ENCODE peak calls at places on chromosomes 7 and 10, in five cellular contexts. K, F, U, A and O are unnamed samples.
A peak's percentile ranks its signal among the peaks of the same experiment; 100 is the strongest.

GRCh38 chr10:30171601-30172000 is 112.2 kb upstream of the JCAD start:
- DNase-seq in K (no peak), F (no peak), U (no peak), A (no peak), O (no peak)

GRCh38 chr7:90563286-90563685 is 32.8 kb upstream of the CDK14 start:
- DNase-seq in K (no peak), F (no peak), U (no peak), A (peak; percentile 20), O (no peak)

GRCh38 chr7:133583545-133584171 is 330.8 kb downstream of the EXOC4 start:
- DNase-seq in K (no peak), F (no peak), U (no peak), A (no peak), O (no peak)

GRCh38 chr10:4835494-4835918 is 9.5 kb downstream of the AKR1E2 start:
- DNase-seq in K (no peak), F (no peak), U (no peak), A (no peak), O (peak; percentile 18)

GRCh38 chr10:35843524-35844171 is 201.6 kb upstream of the FZD8 start:
- DNase-seq in K (no peak), F (peak; percentile 26), U (no peak), A (no peak), O (no peak)

GRCh38 chr10:100350914-100351485 is 4.0 kb downstream of the SCD start:
- DNase-seq in K (no peak), F (no peak), U (no peak), A (no peak), O (no peak)

GRCh38 chr7:42742321-42742720 is 169.5 kb downstream of the C7orf25 start:
- DNase-seq in K (no peak), F (no peak), U (no peak), A (no peak), O (no peak)

GRCh38 chr7:109844362-109844761 is 1246.6 kb upstream of the LRRN3 start:
- DNase-seq in K (no peak), F (no peak), U (no peak), A (peak; percentile 4), O (no peak)

GRCh38 chr10:98963608-98964007 is 272.0 kb downstream of the HPSE2 start:
- DNase-seq in K (no peak), F (no peak), U (no peak), A (no peak), O (peak; percentile 20)

GRCh38 chr10:80408198-80409085 is at the start of gene PRXL2A:
- DNase-seq in K (peak; percentile 89), F (peak; percentile 80), U (peak; percentile 81), A (peak; percentile 12), O (peak; percentile 75)

GRCh38 chr10:131972474-131973071 is 9.2 kb downstream of the BNIP3 start:
- DNase-seq in K (no peak), F (peak; percentile 64), U (peak; percentile 69), A (no peak), O (peak; percentile 60)

GRCh38 chr10:3803295-3803883 is 18.4 kb upstream of the KLF6 start:
- DNase-seq in K (no peak), F (no peak), U (no peak), A (peak; percentile 88), O (no peak)

GRCh38 chr10:1293636-1294440 is 237.7 kb downstream of the WDR37 start:
- DNase-seq in K (no peak), F (peak; percentile 12), U (no peak), A (no peak), O (no peak)

GRCh38 chr7:14368285-14368684 is 378.8 kb upstream of the ETV1 start:
- DNase-seq in K (no peak), F (no peak), U (no peak), A (peak; percentile 19), O (no peak)

GRCh38 chr10:6320320-6321010 is 117.7 kb downstream of the PFKFB3 start:
- DNase-seq in K (no peak), F (no peak), U (no peak), A (no peak), O (no peak)

GRCh38 chr7:81111781-81112540 is 193.1 kb upstream of the SEMA3C start:
- DNase-seq in K (no peak), F (no peak), U (no peak), A (peak; percentile 1), O (peak; percentile 51)

GRCh38 chr10:3926675-3927525 is 141.9 kb upstream of the KLF6 start:
- DNase-seq in K (no peak), F (no peak), U (no peak), A (no peak), O (no peak)

GRCh38 chr7:114502454-114503254 is 88.0 kb downstream of the FOXP2 start:
- DNase-seq in K (no peak), F (no peak), U (no peak), A (peak; percentile 22), O (no peak)

GRCh38 chr10:78438907-78439809 is 405.5 kb downstream of the RPS24 start:
- DNase-seq in K (no peak), F (no peak), U (peak; percentile 53), A (no peak), O (no peak)
- H3K4me1 ChIP-seq in K (no peaks in the 10 kb centered on the region), F (no peaks in the 10 kb centered on the region), U (peaks cover 45% of the 10 kb centered on the region), A (no peaks in the 10 kb centered on the region), O (peaks cover 52% of the 10 kb centered on the region)

GRCh38 chr10:71771821-71772617 is 1.3 kb downstream of the VSIR start:
- DNase-seq in K (peak; percentile 76), F (peak; percentile 83), U (peak; percentile 93), A (peak; percentile 94), O (peak; percentile 60)
- H3K27ac ChIP-seq in K (peak overlapping the region; percentile 88), F (peak overlapping the region; percentile 34), U (peak overlapping the region; percentile 95), A (peak overlapping the region; percentile 56), O (peak overlapping the region; percentile 37)

GRCh38 chr10:114609518-114610426 is 48.3 kb downstream of the ABLIM1 start:
- DNase-seq in K (no peak), F (no peak), U (no peak), A (no peak), O (no peak)
- H3K4me1 ChIP-seq in K (peaks cover 9% of the 10 kb centered on the region), F (peaks cover 48% of the 10 kb centered on the region), U (peaks cover 5% of the 10 kb centered on the region), A (no peaks in the 10 kb centered on the region), O (peaks cover 12% of the 10 kb centered on the region)

GRCh38 chr7:27105161-27106122 is 3.0 kb upstream of the HOXA2 start:
- DNase-seq in K (no peak), F (no peak), U (no peak), A (no peak), O (no peak)
- H3K27ac ChIP-seq in K (peak overlapping the region; percentile 90), F (peak overlapping the region; percentile 29), U (no peak overlapping the region), A (no peak overlapping the region), O (no peak overlapping the region)

GRCh38 chr10:28564905-28565304 is 32.0 kb downstream of the WAC start:
- DNase-seq in K (no peak), F (no peak), U (no peak), A (no peak), O (no peak)
- H3K4me1 ChIP-seq in K (peaks cover 6% of the 10 kb centered on the region), F (peaks cover 15% of the 10 kb centered on the region), U (peaks cover 75% of the 10 kb centered on the region), A (peaks cover 27% of the 10 kb centered on the region), O (peaks cover 13% of the 10 kb centered on the region)

GRCh38 chr10:124693801-124694416 is 50.3 kb downstream of the FAM53B start:
- DNase-seq in K (no peak), F (no peak), U (no peak), A (no peak), O (no peak)

GRCh38 chr10:124695259-124695658 is 48.9 kb downstream of the FAM53B start:
- DNase-seq in K (no peak), F (no peak), U (no peak), A (no peak), O (no peak)

GRCh38 chr10:124693396-124693795 is 50.8 kb downstream of the FAM53B start:
- DNase-seq in K (no peak), F (no peak), U (no peak), A (no peak), O (no peak)

GRCh38 chr10:124696446-124697392 is 47.5 kb downstream of the FAM53B start:
- DNase-seq in K (no peak), F (no peak), U (no peak), A (no peak), O (no peak)

DNA sequence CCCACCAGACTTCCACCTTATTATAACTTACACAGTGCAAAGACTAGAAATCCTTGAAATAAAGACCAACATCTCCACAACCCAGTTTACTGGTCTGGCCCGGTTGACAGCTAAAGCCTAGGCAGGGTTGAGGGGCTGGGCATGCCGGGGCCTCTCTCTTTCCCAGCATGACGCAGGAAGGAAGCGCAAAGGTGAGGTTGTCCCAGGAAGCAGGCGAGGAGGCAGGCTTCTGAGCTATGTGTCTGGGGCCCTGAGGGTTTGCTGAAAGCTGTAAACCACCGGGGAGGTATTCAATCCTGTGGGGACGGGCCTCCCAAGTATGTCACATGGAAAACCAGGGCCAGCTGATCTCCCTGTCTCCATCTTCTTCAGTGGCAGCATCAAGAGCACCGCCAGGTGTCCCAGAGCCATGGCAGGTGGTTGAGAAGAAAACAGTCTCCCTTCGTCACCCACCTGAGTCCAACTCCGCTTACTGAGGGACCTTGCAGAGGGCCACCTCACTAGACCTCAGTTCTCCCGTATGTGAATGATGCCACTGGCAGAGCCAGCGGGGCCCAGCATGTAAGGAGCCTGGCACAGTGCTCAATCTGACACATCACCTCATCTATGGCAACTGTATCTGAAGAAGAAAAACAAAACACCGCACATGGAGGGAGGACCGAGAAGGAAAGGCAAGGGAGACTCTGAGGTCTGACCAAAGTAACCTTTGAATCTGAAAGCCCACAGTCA is 49.5 kb downstream of the FAM53B start:
- DNase-seq in K (no peak), F (no peak), U (no peak), A (no peak), O (no peak)
- H3K27ac ChIP-seq in K (no peak overlapping the region), F (no peak overlapping the region), U (no peak overlapping the region), A (no peak overlapping the region), O (no peak overlapping the region)

DNA sequence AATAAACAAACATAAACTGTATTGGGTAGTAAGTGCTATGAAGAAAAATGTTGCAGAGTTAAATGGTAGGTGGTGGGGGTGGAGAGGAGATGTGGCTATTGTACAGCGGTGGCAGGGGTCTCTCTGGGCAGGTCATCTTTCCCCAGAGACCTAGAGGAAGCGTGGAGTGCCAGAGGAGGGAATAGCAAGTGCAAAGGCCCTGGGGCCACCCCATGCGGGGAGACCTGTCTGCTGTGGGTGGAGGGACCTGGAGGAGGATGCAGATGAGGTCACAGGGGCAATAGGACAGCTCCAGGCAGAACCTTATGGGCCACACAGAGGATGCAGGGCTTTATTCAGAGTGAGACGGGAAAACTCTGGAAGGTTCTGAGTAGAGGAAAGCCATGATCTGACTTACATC is 47.5 kb downstream of the DLG5 start:
- DNase-seq in K (no peak), F (no peak), U (no peak), A (no peak), O (no peak)
- H3K4me1 ChIP-seq in K (no peaks in the 10 kb centered on the region), F (peaks cover 69% of the 10 kb centered on the region), U (peaks cover 27% of the 10 kb centered on the region), A (peaks cover 6% of the 10 kb centered on the region), O (peaks cover 14% of the 10 kb centered on the region)